ENCODE peak calls at places on chromosomes 11 and 22, in four cellular contexts. One of them, this sample, is unnamed.

GRCh38 chr11:45795379-45795778 is 9.6 kb upstream of the SLC35C1 start:
- DNase-seq in tibial nerve: no peak
- DNase-seq in HCT116: no peak
- DNase-seq in stomach: no peak
- DNase-seq in this sample: no peak

GRCh38 chr11:91802475-91802874 is 422.1 kb upstream of the FAT3 start:
- DNase-seq in HCT116: no peak
- DNase-seq in tibial nerve: no peak
- DNase-seq in stomach: no peak
- DNase-seq in this sample: no peak

GRCh38 chr11:128453444-128454336 is 133.7 kb downstream of the ETS1 start:
- DNase-seq in tibial nerve: peak
- DNase-seq in HCT116: no peak
- DNase-seq in stomach: peak
- DNase-seq in this sample: no peak

GRCh38 chr11:114247070-114247789 is 49.0 kb upstream of the NNMT start:
- DNase-seq in stomach: no peak
- DNase-seq in HCT116: no peak
- DNase-seq in tibial nerve: no peak
- DNase-seq in this sample: no peak

GRCh38 chr11:133950874-133951483 is 5.8 kb downstream of the IGSF9B start:
- DNase-seq in tibial nerve: no peak
- DNase-seq in stomach: no peak
- DNase-seq in HCT116: no peak
- DNase-seq in this sample: no peak

GRCh38 chr22:37893583-37893983 is 12.5 kb upstream of the MICALL1 start:
- DNase-seq in tibial nerve: no peak
- DNase-seq in stomach: peak
- DNase-seq in HCT116: no peak
- DNase-seq in this sample: no peak

GRCh38 chr11:15688351-15688792 is 573.6 kb downstream of the INSC start:
- DNase-seq in HCT116: no peak
- DNase-seq in tibial nerve: peak
- DNase-seq in stomach: no peak
- DNase-seq in this sample: no peak

GRCh38 chr11:117668291-117668690 is 128.7 kb downstream of the DSCAML1 start:
- DNase-seq in stomach: no peak
- DNase-seq in tibial nerve: no peak
- DNase-seq in HCT116: no peak
- DNase-seq in this sample: no peak

GRCh38 chr22:45006873-45007246 is 2.9 kb downstream of the PHF21B start:
- DNase-seq in stomach: no peak
- DNase-seq in tibial nerve: no peak
- DNase-seq in HCT116: no peak
- DNase-seq in this sample: no peak

GRCh38 chr11:44577231-44577834 is 11.9 kb downstream of the CD82 start:
- DNase-seq in tibial nerve: no peak
- DNase-seq in stomach: peak
- DNase-seq in HCT116: no peak
- DNase-seq in this sample: no peak

GRCh38 chr11:94895971-94896370 is 77.4 kb downstream of the CWC15 start:
- DNase-seq in tibial nerve: no peak
- DNase-seq in stomach: no peak
- DNase-seq in HCT116: no peak
- DNase-seq in this sample: no peak

GRCh38 chr11:44681698-44682097 is 45.1 kb upstream of the TSPAN18 start:
- DNase-seq in HCT116: no peak
- DNase-seq in tibial nerve: no peak
- DNase-seq in stomach: no peak
- DNase-seq in this sample: peak

GRCh38 chr22:40690370-40690769 is 11.1 kb downstream of the MCHR1 start:
- DNase-seq in HCT116: no peak
- DNase-seq in stomach: no peak
- DNase-seq in tibial nerve: no peak
- DNase-seq in this sample: no peak

GRCh38 chr11:114073506-114074381 is 14.2 kb downstream of the ZBTB16 start:
- DNase-seq in HCT116: no peak
- DNase-seq in stomach: no peak
- DNase-seq in tibial nerve: no peak
- DNase-seq in this sample: no peak

GRCh38 chr11:117794772-117795629 is 2.0 kb downstream of the DSCAML1 start:
- DNase-seq in stomach: no peak
- DNase-seq in tibial nerve: no peak
- DNase-seq in HCT116: no peak
- DNase-seq in this sample: no peak

GRCh38 chr11:81963018-81963417 is 770.6 kb downstream of the FAM181B start:
- DNase-seq in tibial nerve: no peak
- DNase-seq in HCT116: no peak
- DNase-seq in stomach: no peak
- DNase-seq in this sample: no peak

GRCh38 chr11:18721576-18722292 is 4.3 kb downstream of the IGSF22 start:
- DNase-seq in HCT116: peak
- DNase-seq in stomach: peak
- DNase-seq in tibial nerve: peak
- DNase-seq in this sample: peak

GRCh38 chr11:99370557-99371200 is 349.9 kb downstream of the CNTN5 start:
- DNase-seq in HCT116: no peak
- DNase-seq in tibial nerve: no peak
- DNase-seq in stomach: no peak
- DNase-seq in this sample: peak

GRCh38 chr11:66012946-66013761 is 1.3 kb downstream of the CST6 start:
- DNase-seq in HCT116: no peak
- DNase-seq in stomach: no peak
- DNase-seq in tibial nerve: no peak
- DNase-seq in this sample: no peak

GRCh38 chr11:76903325-76903724 is 42.6 kb downstream of the ACER3 start:
- DNase-seq in HCT116: peak
- DNase-seq in stomach: no peak
- DNase-seq in tibial nerve: no peak
- DNase-seq in this sample: no peak

GRCh38 chr11:134476435-134477021 is 64.5 kb upstream of the B3GAT1 start:
- DNase-seq in HCT116: no peak
- DNase-seq in stomach: no peak
- DNase-seq in tibial nerve: no peak
- DNase-seq in this sample: no peak

GRCh38 chr22:22067192-22067591 is 84.6 kb upstream of the TOP3B start:
- DNase-seq in HCT116: no peak
- DNase-seq in tibial nerve: no peak
- DNase-seq in stomach: no peak
- DNase-seq in this sample: no peak

DNA sequence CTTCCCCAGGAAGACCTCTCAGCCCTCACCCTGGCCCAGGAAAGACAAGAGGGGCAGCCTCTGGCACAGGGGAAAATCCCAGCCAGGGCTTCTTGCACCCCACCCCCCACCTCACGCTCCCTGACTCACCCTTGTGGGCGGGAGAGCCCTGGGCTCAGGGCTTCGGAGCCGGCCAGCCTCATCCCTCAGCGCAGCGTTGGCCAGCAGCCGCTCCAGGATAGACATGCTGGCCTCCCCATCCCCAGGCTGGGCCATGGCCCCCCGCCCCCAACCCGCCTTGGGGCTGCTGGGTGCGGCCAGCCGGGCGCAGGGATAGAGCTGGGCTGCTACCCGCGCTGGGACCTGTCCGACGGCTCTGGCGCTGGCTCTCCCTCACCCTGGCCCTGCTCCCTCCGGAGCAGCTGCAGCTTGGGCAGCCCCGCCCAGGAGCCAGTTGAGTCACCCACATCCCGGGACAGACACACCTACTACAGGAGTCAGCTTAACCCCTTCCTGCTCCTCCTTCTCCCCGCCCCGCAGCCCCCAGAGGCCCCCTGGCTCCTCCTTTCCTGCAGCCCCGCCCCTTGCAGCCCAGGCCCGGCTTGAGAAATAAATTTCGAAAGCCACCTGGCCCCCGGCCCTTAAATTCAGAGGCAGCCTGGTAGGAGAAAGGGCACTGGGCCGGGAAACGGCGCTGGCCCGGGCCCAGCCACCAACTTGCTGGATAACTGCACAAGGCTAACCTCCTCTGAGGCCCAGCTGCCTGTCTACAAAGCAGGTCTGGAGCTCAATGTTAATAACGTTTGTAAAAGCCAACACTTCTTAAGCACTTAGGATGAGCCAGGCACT is 13.4 kb downstream of the TNKS1BP1 start:
- DNase-seq in stomach: peak
- DNase-seq in HCT116: peak
- DNase-seq in tibial nerve: peak
- DNase-seq in this sample: peak
- TF ChIP-seq POLR2A in stomach: no peak
- TF ChIP-seq POLR2A in HCT116: no peak
- TF ChIP-seq POLR2A in tibial nerve: no peak
- TF ChIP-seq POLR2A in this sample: peak

DNA sequence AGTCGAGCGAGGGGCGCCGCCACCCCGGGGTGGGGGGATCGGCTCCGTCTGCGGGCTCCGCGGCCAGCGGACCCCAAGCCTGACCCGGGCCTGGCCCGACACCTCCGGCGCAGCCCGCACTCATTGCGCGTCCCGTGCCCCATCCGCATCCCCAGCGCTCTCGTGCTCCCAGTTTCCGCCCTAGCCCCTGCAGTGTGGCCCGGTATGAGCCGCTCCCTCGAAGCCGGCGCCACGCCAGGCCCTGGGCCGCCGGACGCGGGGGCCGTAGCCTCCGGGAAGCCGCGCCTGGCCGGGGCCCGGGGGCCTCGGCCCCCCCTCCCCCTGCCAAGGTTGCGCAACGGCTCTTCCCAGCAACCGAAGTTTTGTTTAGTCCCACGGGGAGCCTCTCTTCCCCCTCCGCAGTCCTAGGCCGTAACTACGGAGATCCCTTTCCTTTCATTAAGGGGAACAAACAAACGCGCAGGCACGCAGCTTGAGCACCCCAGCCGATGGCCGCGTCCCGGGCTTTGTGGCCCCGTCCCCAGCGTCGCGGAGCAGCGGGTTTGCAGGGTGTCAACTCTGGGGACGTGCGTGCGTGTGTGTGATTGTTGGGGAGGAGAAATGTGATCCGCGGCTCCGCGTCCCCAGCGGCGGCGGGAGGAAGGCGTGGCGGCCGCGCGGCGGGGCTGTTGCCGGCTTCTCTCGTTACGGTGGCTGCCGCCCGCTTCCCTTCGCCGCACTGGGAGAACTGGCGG is 883 bp downstream of the HIPK3 start:
- DNase-seq in HCT116: peak
- DNase-seq in tibial nerve: peak
- DNase-seq in stomach: peak
- DNase-seq in this sample: peak
- TF ChIP-seq POLR2A in HCT116: peak
- TF ChIP-seq POLR2A in tibial nerve: peak
- TF ChIP-seq POLR2A in stomach: peak
- TF ChIP-seq POLR2A in this sample: peak

DNA sequence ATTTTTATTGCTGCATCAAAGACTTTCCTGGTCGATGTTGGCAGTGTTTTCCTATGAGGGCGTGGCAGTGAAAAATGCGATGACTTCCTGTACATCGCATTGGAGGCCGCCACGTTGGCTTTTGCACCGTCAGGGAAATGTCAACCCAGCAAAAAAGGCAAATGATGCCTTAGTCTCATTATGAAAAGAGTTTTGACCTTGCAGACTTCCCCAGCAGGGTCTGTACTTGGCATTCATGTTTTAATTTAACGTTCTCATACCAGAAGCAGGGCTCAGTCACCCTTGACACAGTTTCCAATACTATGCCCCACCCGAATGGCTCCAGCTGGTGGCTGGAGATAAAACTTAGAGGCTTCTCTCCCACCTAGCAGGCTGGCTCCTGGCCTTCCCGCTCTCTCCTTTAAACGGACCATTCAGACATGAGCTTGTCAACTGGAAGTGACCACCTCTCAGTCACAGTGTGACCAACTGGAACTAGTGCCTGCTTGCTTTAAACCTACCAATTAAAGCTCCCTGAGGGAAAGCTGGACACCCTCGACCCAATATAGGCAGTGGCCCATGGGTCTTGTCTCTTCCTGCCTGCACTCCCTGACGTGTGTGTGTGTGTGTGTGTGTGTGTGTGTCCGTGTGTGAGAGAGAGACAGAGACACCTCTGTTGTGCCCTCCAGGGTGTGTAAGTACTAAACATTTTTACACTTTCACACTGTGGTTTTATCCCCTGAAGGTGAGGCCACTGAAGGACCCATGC is 8.7 kb upstream of the GDPD5 start:
- DNase-seq in tibial nerve: no peak
- DNase-seq in stomach: peak
- DNase-seq in HCT116: peak
- DNase-seq in this sample: no peak
- TF ChIP-seq POLR2A in tibial nerve: no peak
- TF ChIP-seq POLR2A in stomach: no peak
- TF ChIP-seq POLR2A in HCT116: no peak
- TF ChIP-seq POLR2A in this sample: no peak

GRCh38 chr11:85854557-85855340 is 434 bp upstream of the CCDC83 start:
- DNase-seq in HCT116: peak
- DNase-seq in tibial nerve: peak
- DNase-seq in stomach: peak
- DNase-seq in this sample: peak

GRCh38 chr11:85854212-85854556 is 999 bp upstream of the CCDC83 start:
- DNase-seq in HCT116: no peak
- DNase-seq in stomach: no peak
- DNase-seq in tibial nerve: no peak
- DNase-seq in this sample: no peak

GRCh38 chr11:85857098-85857497 is 1.9 kb downstream of the CCDC83 start:
- DNase-seq in tibial nerve: no peak
- DNase-seq in HCT116: no peak
- DNase-seq in stomach: no peak
- DNase-seq in this sample: no peak

GRCh38 chr11:85855341-85855656 is at the start of gene CCDC83:
- DNase-seq in stomach: no peak
- DNase-seq in HCT116: no peak
- DNase-seq in tibial nerve: no peak
- DNase-seq in this sample: no peak
- TF ChIP-seq POLR2A in stomach: no peak
- TF ChIP-seq POLR2A in HCT116: no peak
- TF ChIP-seq POLR2A in tibial nerve: no peak
- TF ChIP-seq POLR2A in this sample: no peak